ENCODE peak calls at places on chromosomes 7 and 10, in five cellular contexts. U, B, H, M and L are unnamed samples.

GRCh38 chr10:42955493-42955889 is 121.4 kb upstream of the RET start:
- DNase-seq in M (no peak), B (no peak), U (peak), H (no peak), L (no peak)

GRCh38 chr7:25134360-25135010 is 9.4 kb upstream of the CYCS start:
- DNase-seq in U (no peak), H (no peak), M (no peak), B (no peak), L (no peak)

GRCh38 chr10:50508315-50509051 is 115.3 kb downstream of the SGMS1 start:
- DNase-seq in U (no peak), B (no peak), H (no peak), M (no peak), L (peak)

GRCh38 chr7:54773472-54774399 is 14.7 kb upstream of the SEC61G start:
- DNase-seq in M (peak), U (no peak), H (peak), B (peak), L (peak)

GRCh38 chr10:12644380-12645144 is 295.2 kb downstream of the CAMK1D start:
- DNase-seq in H (no peak), U (no peak), M (no peak), B (no peak), L (peak)

GRCh38 chr10:28243923-28244322 is 58.9 kb downstream of the MPP7 start:
- DNase-seq in U (no peak), H (no peak), M (no peak), B (no peak), L (no peak)

GRCh38 chr7:128153436-128153835 is 87.6 kb upstream of the LEP start:
- DNase-seq in U (no peak), B (no peak), M (no peak), H (no peak), L (no peak)

GRCh38 chr10:78802866-78803265 is 265.9 kb upstream of the ZMIZ1 start:
- DNase-seq in H (no peak), B (no peak), M (peak), U (peak), L (no peak)

GRCh38 chr7:5679047-5679740 is 102.3 kb downstream of the RNF216 start:
- DNase-seq in M (no peak), B (no peak), H (no peak), U (no peak), L (no peak)

GRCh38 chr7:44636041-44636580 is 29.7 kb downstream of the OGDH start:
- DNase-seq in H (no peak), M (no peak), U (peak), B (no peak), L (no peak)

GRCh38 chr7:149815661-149816266 is 22.4 kb upstream of the ZNF862 start:
- DNase-seq in M (no peak), H (no peak), B (no peak), U (no peak), L (no peak)

GRCh38 chr7:73885975-73886798 is 25.2 kb downstream of the TMEM270 start:
- DNase-seq in H (peak), U (no peak), B (peak), M (peak), L (no peak)

GRCh38 chr7:73984481-73985205 is 43.3 kb upstream of the ELN start:
- DNase-seq in H (no peak), M (no peak), U (no peak), B (no peak), L (no peak)

GRCh38 chr7:39099146-39099545 is 121.4 kb downstream of the POU6F2 start:
- DNase-seq in B (no peak), H (no peak), U (no peak), M (no peak), L (no peak)

GRCh38 chr7:24705481-24705954 is 51.7 kb downstream of the GSDME start:
- DNase-seq in H (no peak), U (no peak), M (no peak), B (no peak), L (no peak)

GRCh38 chr10:59448616-59449015 is 86.3 kb upstream of the FAM13C start:
- DNase-seq in H (no peak), M (no peak), U (no peak), B (no peak), L (no peak)

GRCh38 chr10:59175538-59176240 is 754 bp upstream of the PHYHIPL start:
- DNase-seq in M (no peak), H (peak), B (no peak), U (no peak), L (no peak)

GRCh38 chr10:7551891-7552731 is 114.7 kb downstream of the ITIH5 start:
- DNase-seq in M (no peak), U (no peak), H (peak), B (no peak), L (no peak)

GRCh38 chr10:116715839-116716377 is 26.5 kb downstream of the HSPA12A start:
- DNase-seq in U (no peak), B (no peak), M (no peak), H (no peak), L (no peak)

GRCh38 chr7:113664867-113665266 is 253.9 kb downstream of the PPP1R3A start:
- DNase-seq in M (no peak), U (no peak), B (no peak), H (no peak), L (no peak)

GRCh38 chr10:43076876-43077420 is at the start of gene RET:
- DNase-seq in B (no peak), U (no peak), H (peak), M (peak), L (peak)

GRCh38 chr7:24905996-24906770 is 73.8 kb downstream of the OSBPL3 start:
- DNase-seq in M (no peak), B (no peak), U (no peak), H (no peak), L (no peak)

GRCh38 chr7:99396914-99397631 is 11.3 kb downstream of the PDAP1 start:
- DNase-seq in H (no peak), B (no peak), U (no peak), M (no peak), L (no peak)

GRCh38 chr10:132913559-132914115 is 28.7 kb downstream of the CFAP46 start:
- DNase-seq in U (no peak), B (no peak), H (no peak), M (peak), L (no peak)

GRCh38 chr10:103168436-103168835 is 24.6 kb downstream of the NT5C2 start:
- DNase-seq in H (no peak), U (no peak), B (peak), M (no peak), L (no peak)

GRCh38 chr7:22709857-22710256 is 17.1 kb upstream of the IL6 start:
- DNase-seq in B (no peak), M (no peak), H (no peak), U (no peak), L (no peak)

GRCh38 chr7:1529383-1530116 is 952 bp upstream of the MAFK start:
- DNase-seq in U (no peak), M (no peak), H (no peak), B (no peak), L (no peak)

GRCh38 chr7:36601596-36601995 is 122.7 kb downstream of the AOAH start:
- DNase-seq in H (no peak), M (no peak), U (no peak), B (peak), L (no peak)

GRCh38 chr10:30848396-30849032 is 183.2 kb downstream of the ZNF438 start:
- DNase-seq in H (no peak), B (no peak), M (no peak), U (no peak), L (no peak)

GRCh38 chr10:77240959-77241358 is 396.6 kb downstream of the KCNMA1 start:
- DNase-seq in H (no peak), B (no peak), U (no peak), M (no peak), L (no peak)

GRCh38 chr10:66209025-66209424 is 716.8 kb upstream of the LRRTM3 start:
- DNase-seq in H (no peak), B (no peak), U (no peak), M (no peak), L (no peak)

GRCh38 chr7:151448261-151449252 is 8.6 kb upstream of the CRYGN start:
- DNase-seq in H (peak), U (peak), B (peak), M (peak), L (peak)

GRCh38 chr10:72274730-72275350 is 1.1 kb downstream of the DDIT4 start:
- DNase-seq in U (no peak), B (no peak), M (peak), H (peak), L (peak)

GRCh38 chr7:30864146-30864545 is 47.5 kb upstream of the AQP1 start:
- DNase-seq in U (no peak), B (no peak), H (peak), M (no peak), L (no peak)

GRCh38 chr7:55534262-55534915 is 37.9 kb downstream of the VOPP1 start:
- DNase-seq in U (no peak), B (peak), H (no peak), M (peak), L (peak)

GRCh38 chr7:28487487-28487886 is 75.2 kb downstream of the CREB5 start:
- DNase-seq in U (no peak), B (no peak), M (no peak), H (no peak), L (no peak)

GRCh38 chr7:47080816-47081215 is 501.1 kb downstream of the TNS3 start:
- DNase-seq in M (no peak), H (no peak), U (no peak), B (peak), L (no peak)

GRCh38 chr10:86642021-86642420 is 12.3 kb upstream of the OPN4 start:
- DNase-seq in U (no peak), B (no peak), M (no peak), H (no peak), L (no peak)

DNA sequence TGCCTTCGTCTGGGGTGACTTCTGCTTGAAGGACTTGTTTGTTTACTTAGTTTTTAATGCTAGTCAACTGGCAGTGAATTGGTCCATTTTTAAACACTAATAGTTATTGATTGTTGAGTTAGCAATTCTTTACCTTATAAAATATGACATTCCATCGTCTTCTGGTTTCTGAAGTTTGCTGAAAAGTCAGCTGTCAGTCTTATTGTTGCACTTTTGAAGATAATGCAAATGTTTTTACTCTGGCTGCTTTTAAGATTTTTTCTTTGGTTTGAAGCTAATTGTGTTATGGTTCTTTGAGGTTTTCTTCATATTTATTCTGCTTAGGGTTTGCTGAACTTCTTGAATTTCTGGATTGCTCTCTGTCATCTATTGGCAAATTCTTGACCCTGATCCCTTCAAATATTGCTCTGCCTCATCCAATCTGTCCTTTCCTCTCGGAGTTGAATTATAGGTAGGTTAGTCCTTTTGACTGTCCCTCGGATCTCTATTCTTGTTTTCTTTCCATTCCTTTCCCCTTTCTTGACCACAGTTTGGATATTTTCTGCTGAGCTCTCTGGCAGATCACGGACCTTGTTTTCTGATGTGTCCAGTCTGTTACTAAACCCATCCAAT is 24.2 kb downstream of the MGMT start:
- DNase-seq in H (peak), B (no peak), U (no peak), M (no peak), L (no peak)
- TF ChIP-seq CTCF in H (no peak), B (no peak), U (no peak), M (no peak), L (no peak)

DNA sequence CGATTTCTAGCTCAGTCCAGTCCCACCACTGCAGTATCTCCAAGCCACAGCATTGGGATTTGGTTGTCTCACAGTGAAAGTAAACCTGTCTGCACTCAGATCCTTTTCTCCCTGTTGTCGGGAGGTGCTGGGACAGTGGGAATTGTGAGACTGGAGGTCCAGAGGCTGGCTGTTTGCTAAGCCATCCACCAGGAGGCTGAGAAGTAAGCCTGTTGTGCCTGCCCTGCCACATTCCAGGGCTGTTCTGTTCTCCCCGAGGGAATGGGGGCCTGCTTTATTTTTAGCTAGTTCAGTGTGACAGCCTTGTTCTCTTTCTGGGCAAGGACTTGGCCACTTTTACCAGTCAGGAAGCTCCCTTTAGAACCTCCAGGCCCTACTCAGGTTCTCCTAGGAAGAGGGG is 54.9 kb downstream of the HK1 start:
- DNase-seq in H (peak), B (peak), M (no peak), U (peak), L (no peak)
- TF ChIP-seq CTCF in H (peak), B (peak), M (peak), U (peak), L (no peak)

GRCh38 chr7:77569514-77570232 is 32.6 kb downstream of the PTPN12 start:
- DNase-seq in B (peak), U (no peak), H (no peak), M (no peak), L (no peak)

GRCh38 chr7:77570330-77571011 is 33.4 kb downstream of the PTPN12 start:
- DNase-seq in M (no peak), H (no peak), B (peak), U (no peak), L (no peak)

GRCh38 chr7:77576856-77577255 is 39.8 kb downstream of the PTPN12 start:
- DNase-seq in M (no peak), H (no peak), B (no peak), U (no peak), L (no peak)

GRCh38 chr7:77571791-77572190 is 34.7 kb downstream of the PTPN12 start:
- DNase-seq in U (no peak), B (no peak), H (no peak), M (no peak), L (no peak)

GRCh38 chr7:77575187-77575586 is 38.1 kb downstream of the PTPN12 start:
- DNase-seq in M (no peak), B (no peak), H (no peak), U (no peak), L (no peak)
- TF ChIP-seq CTCF in M (no peak), B (no peak), H (no peak), U (no peak), L (no peak)

GRCh38 chr7:106737202-106737562 is 76.2 kb upstream of the CCDC71L start:
- DNase-seq in U (no peak), M (no peak), B (peak), H (no peak), L (no peak)
- TF ChIP-seq CTCF in U (no peak), M (no peak), B (peak), H (peak), L (peak)

GRCh38 chr10:63071145-63071544 is 62.0 kb upstream of the NRBF2 start:
- DNase-seq in M (peak), U (no peak), B (no peak), H (no peak), L (no peak)
- TF ChIP-seq CTCF in M (no peak), U (no peak), B (no peak), H (no peak), L (no peak)